ENCODE peak calls at places on chromosomes 7 and 10, in seven cellular contexts. N is A549, D is GM12878, M is HepG2, O is IMR-90, R is H1, A is K562. I is an unnamed sample.

GRCh38 chr10:95315509-95315908 is 24.7 kb upstream of the PDLIM1 start:
- DNase-seq in N (no peak), M (no peak), A (no peak), R (no peak), O (no peak), D (no peak), I (no peak)

GRCh38 chr10:70672165-70672992 is at the start of gene ADAMTS14:
- DNase-seq in M (no peak), N (peak), O (no peak), A (peak), D (no peak), R (peak), I (peak)

GRCh38 chr7:39714447-39715091 is 91.2 kb downstream of the RALA start:
- DNase-seq in M (no peak), N (no peak), O (no peak), A (peak), D (no peak), R (no peak), I (no peak)

GRCh38 chr10:88125766-88126165 is 262.3 kb downstream of the PTEN start:
- DNase-seq in R (no peak), O (no peak), M (no peak), D (no peak), A (no peak), N (no peak), I (no peak)

GRCh38 chr10:60009316-60009715 is 103.0 kb upstream of the CCDC6 start:
- DNase-seq in D (no peak), N (no peak), R (no peak), A (no peak), M (no peak), O (no peak), I (no peak)

GRCh38 chr7:54664235-54665228 is 94.5 kb downstream of the SEC61G start:
- DNase-seq in R (peak), A (peak), N (peak), D (no peak), M (peak), O (peak), I (no peak)

GRCh38 chr10:101001225-101002035 is 1.8 kb downstream of the LZTS2 start:
- DNase-seq in O (peak), N (no peak), M (no peak), D (no peak), R (no peak), A (peak), I (no peak)

GRCh38 chr7:20249924-20250323 is 32.7 kb upstream of the MACC1 start:
- DNase-seq in O (no peak), D (no peak), N (no peak), M (peak), A (no peak), R (no peak), I (no peak)

GRCh38 chr10:118698421-118698820 is 56.3 kb downstream of the CACUL1 start:
- DNase-seq in D (peak), R (no peak), M (peak), A (peak), N (peak), O (peak), I (peak)

GRCh38 chr10:118689070-118689858 is 65.5 kb downstream of the CACUL1 start:
- DNase-seq in A (no peak), M (no peak), O (no peak), R (no peak), D (no peak), N (no peak), I (no peak)

GRCh38 chr10:118692911-118693310 is 61.9 kb downstream of the CACUL1 start:
- DNase-seq in M (no peak), N (no peak), R (no peak), A (no peak), D (no peak), O (peak), I (no peak)

DNA sequence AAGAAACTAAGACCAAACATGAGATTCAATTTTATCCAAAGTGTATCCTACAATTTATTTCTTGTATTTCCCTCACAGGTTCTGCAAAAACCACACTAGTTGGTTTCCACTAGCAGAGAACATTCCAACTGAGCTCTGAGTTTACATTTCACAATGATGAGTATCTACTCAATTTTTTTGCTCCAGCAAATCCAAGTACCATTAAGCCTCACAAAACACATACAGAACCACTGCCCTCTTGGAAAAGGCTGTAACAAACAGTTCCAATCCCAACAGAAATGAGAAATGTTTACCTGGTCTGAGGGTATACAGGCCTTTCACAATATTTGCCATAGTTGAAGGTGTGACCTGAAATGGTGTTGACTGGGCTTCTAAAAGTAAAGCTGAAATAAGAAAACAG is 59.9 kb downstream of the CACUL1 start:
- DNase-seq in A (no peak), M (no peak), D (no peak), O (peak), N (no peak), R (no peak), I (no peak)
- TF ChIP-seq CEBPB in A (no peak), M (no peak), D (no peak), O (peak), N (no peak), R (no peak), I (no peak)

DNA sequence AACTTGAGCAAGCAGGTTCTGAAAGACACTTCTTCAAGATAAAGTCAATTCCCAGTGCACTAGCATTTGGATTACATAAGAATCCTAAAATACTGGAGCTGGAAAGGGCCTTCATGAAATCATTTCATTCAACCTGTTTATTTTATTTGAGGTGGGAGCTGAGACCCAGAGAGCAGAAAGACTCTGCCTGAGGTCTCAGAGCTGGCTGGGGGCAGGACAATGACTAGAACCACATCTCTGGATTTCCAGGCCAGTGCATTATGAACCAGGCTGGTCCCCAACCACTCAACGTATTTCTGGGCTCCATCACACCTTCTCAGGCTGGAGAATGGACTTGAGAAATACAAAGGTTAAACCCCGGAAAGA is 8.4 kb downstream of the ANXA11 start:
- DNase-seq in N (no peak), A (no peak), R (no peak), O (no peak), M (no peak), D (no peak), I (no peak)
- TF ChIP-seq CEBPB in N (no peak), A (no peak), R (no peak), O (no peak), M (no peak), D (no peak), I (no peak)

GRCh38 chr7:23470290-23471089 is at the start of gene IGF2BP3:
- DNase-seq in R (peak), M (peak), N (peak), O (peak), D (peak), A (peak), I (peak)

GRCh38 chr7:23472556-23472955 is 2.3 kb upstream of the IGF2BP3 start:
- DNase-seq in A (no peak), O (no peak), N (no peak), M (no peak), D (no peak), R (no peak), I (no peak)

GRCh38 chr7:23469961-23470250 is 385 bp downstream of the IGF2BP3 start:
- DNase-seq in M (no peak), O (no peak), D (no peak), A (no peak), N (no peak), R (no peak), I (no peak)

GRCh38 chr7:23472046-23472445 is 1.8 kb upstream of the IGF2BP3 start:
- DNase-seq in A (peak), M (no peak), D (no peak), O (no peak), N (no peak), R (no peak), I (no peak)

DNA sequence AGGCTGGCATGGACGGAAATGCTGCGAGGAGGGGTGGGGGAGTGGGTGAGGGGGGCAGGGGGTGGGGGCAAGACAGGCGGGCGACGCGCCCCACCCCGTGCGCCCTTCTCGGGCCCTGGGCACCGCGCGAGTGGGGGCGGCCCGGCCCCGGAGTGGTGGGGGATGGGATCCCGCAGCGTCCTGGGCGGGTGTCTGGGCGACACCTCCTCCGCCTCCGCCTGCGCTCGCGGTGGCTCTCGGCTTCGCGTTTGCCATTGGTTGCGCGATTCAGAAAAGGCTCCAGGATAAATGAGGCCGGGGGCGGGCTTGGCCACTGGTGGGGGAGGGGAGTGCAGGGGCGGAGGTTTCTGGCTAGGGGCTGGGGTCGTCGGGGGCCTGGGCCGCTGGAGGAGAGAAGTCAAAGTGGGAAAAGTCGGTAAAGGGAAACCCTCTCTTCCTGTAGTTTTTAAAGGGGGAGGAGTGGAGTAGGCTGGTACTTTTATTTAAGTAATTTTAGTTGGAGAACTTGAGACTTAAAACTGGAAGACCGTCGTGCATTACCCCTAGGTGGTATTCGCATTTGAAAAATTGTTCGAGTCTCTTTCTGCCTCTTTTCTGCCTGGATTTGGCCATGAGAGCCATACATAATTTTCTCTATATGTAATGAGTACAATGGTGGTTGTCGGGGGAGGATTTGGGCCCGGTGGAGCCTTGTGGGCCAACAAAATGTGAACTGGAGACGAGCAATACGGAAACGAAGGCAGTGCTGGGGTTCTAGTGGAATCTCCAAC is 984 bp upstream of the IGF2BP3 start:
- DNase-seq in R (no peak), O (peak), A (peak), N (peak), D (no peak), M (peak), I (peak)
- TF ChIP-seq CEBPB in R (no peak), O (no peak), A (no peak), N (no peak), D (no peak), M (no peak), I (no peak)

GRCh38 chr7:141979611-141980010 is 6.0 kb upstream of the TAS2R38 start:
- DNase-seq in R (no peak), D (no peak), O (no peak), N (no peak), M (no peak), A (no peak), I (no peak)
- TF ChIP-seq CEBPB in R (no peak), D (no peak), O (no peak), N (no peak), M (no peak), A (no peak), I (no peak)

GRCh38 chr10:110868981-110869380 is 2.7 kb upstream of the PDCD4 start:
- DNase-seq in M (no peak), D (no peak), O (no peak), R (no peak), N (no peak), A (no peak), I (no peak)
- TF ChIP-seq CEBPB in M (no peak), D (no peak), O (no peak), R (no peak), N (no peak), A (no peak), I (no peak)

GRCh38 chr7:22784346-22784745 is 38.3 kb downstream of the TOMM7 start:
- DNase-seq in M (peak), O (peak), N (no peak), A (no peak), D (no peak), R (no peak), I (no peak)

GRCh38 chr7:22781230-22781711 is 41.4 kb downstream of the TOMM7 start:
- DNase-seq in D (no peak), A (peak), M (no peak), O (peak), N (no peak), R (no peak), I (no peak)

GRCh38 chr7:22779697-22780096 is 43.0 kb downstream of the TOMM7 start:
- DNase-seq in D (no peak), R (no peak), N (no peak), A (no peak), O (peak), M (no peak), I (no peak)

GRCh38 chr7:22783421-22783820 is 39.2 kb downstream of the TOMM7 start:
- DNase-seq in R (no peak), O (peak), N (no peak), A (no peak), M (no peak), D (no peak), I (no peak)

DNA sequence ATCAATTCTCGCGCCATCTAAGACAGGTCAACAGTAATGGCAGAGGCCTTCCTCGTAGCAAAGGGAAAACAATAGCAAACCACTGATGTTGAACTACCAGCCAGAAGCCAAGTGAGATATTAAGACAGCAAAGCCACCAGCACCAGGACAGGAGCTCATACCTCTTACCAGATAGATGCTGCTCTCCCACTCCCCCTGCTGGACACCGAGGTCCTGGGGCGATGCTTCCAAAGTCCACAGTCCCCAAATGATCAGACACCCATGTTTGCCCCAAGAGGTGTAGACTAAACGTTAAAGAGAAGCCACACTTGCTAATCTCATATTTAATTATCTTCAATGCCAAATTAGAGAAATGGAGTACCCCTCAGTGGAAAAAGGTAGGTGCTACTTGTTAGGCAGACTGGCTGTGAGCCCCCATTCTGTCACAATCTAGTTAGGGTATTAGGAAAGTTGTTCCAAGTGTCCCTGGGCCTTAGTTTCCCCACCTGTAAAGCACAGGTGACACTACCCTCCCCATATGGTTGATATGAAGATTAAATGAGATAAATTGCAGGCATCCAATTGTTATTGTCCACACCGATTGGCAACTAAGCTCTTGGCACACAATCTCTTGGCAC is 39.9 kb downstream of the TOMM7 start:
- DNase-seq in N (peak), M (peak), D (no peak), A (peak), R (no peak), O (peak), I (peak)
- TF ChIP-seq CEBPB in N (no peak), M (no peak), D (no peak), A (no peak), R (no peak), O (no peak), I (no peak)

I was measured in HCT116.